ENCODE peak calls at places on chromosomes 13 and 19, in five cellular contexts. D, I, H, N and V are unnamed samples.

GRCh38 chr13:99224019-99224418 is 23.4 kb downstream of the UBAC2 start:
- DNase-seq in H (no peak), N (no peak), I (no peak), D (no peak), V (no peak)

GRCh38 chr13:67048084-67048792 is 181.9 kb downstream of the PCDH9 start:
- DNase-seq in I (no peak), H (no peak), N (no peak), D (no peak), V (peak; percentile 79)

GRCh38 chr13:112725346-112726017 is 35.6 kb downstream of the ATP11A start:
- DNase-seq in N (peak; percentile 52), H (no peak), I (no peak), D (peak; percentile 4), V (peak; percentile 71)

GRCh38 chr19:32343550-32344262 is 1.7 kb upstream of the ZNF507 start:
- DNase-seq in N (no peak), D (no peak), I (no peak), H (no peak), V (no peak)

GRCh38 chr13:97975280-97975850 is 21.9 kb downstream of the IPO5 start:
- DNase-seq in N (no peak), H (no peak), D (no peak), I (no peak), V (no peak)

GRCh38 chr19:46030861-46031550 is 8.2 kb upstream of the PGLYRP1 start:
- DNase-seq in H (no peak), D (peak; percentile 15), I (no peak), N (no peak), V (no peak)

GRCh38 chr19:32873560-32873959 is 4.0 kb upstream of the SLC7A9 start:
- DNase-seq in D (no peak), H (no peak), I (no peak), N (no peak), V (no peak)

GRCh38 chr19:13797870-13798269 is 2.6 kb downstream of the ZSWIM4 start:
- DNase-seq in D (no peak), H (peak; percentile 31), I (peak; percentile 6), N (no peak), V (no peak)

GRCh38 chr19:45352914-45353796 is 12.6 kb downstream of the KLC3 start:
- DNase-seq in H (no peak), D (no peak), I (no peak), N (no peak), V (no peak)